ENCODE peak calls at places on chromosomes 16 and 17, in six cellular contexts. C is HCT116, L is GM23338, Q is PC-3, T is neural progenitor cell, V is hepatocyte. E is an unnamed sample.

GRCh38 chr16:5852151-5852550 is 754.6 kb upstream of the EEF2KMT start:
- DNase-seq in C (no peak), L (no peak), Q (no peak), T (no peak), V (no peak), E (no peak)

GRCh38 chr17:59506907-59507726 is 58.3 kb upstream of the DHX40 start:
- DNase-seq in C (no peak), L (no peak), Q (no peak), T (no peak), V (no peak), E (no peak)

GRCh38 chr17:34442387-34443111 is 79.5 kb upstream of the CCL1 start:
- DNase-seq in C (no peak), L (no peak), Q (no peak), T (no peak), V (no peak), E (no peak)

GRCh38 chr17:68776451-68776850 is 175.3 kb upstream of the FAM20A start:
- DNase-seq in C (no peak), L (no peak), Q (no peak), T (no peak), V (no peak), E (no peak)

GRCh38 chr17:81890447-81891302 is 711 bp downstream of the ALYREF start:
- DNase-seq in C (no peak), L (peak), Q (no peak), T (peak), V (peak), E (peak)

GRCh38 chr17:49687878-49688491 is 10.1 kb upstream of the SPOP start:
- DNase-seq in C (no peak), L (no peak), Q (peak), T (no peak), V (no peak), E (peak)

GRCh38 chr17:38685485-38685884 is 10.7 kb upstream of the EPOP start:
- DNase-seq in C (no peak), L (no peak), Q (no peak), T (no peak), V (no peak), E (no peak)

GRCh38 chr17:81328925-81329278 is 33.8 kb upstream of the SLC38A10 start:
- DNase-seq in C (no peak), L (no peak), Q (peak), T (no peak), V (no peak), E (no peak)

GRCh38 chr17:44768505-44769142 is 9.8 kb downstream of the ADAM11 start:
- DNase-seq in C (no peak), L (no peak), Q (no peak), T (no peak), V (no peak), E (no peak)

GRCh38 chr16:82682757-82683156 is 56.0 kb downstream of the CDH13 start:
- DNase-seq in C (no peak), L (no peak), Q (no peak), T (no peak), V (no peak), E (no peak)

GRCh38 chr17:74457146-74457819 is 9.2 kb upstream of the CD300A start:
- DNase-seq in C (peak), L (peak), Q (peak), T (peak), V (peak), E (peak)

DNA sequence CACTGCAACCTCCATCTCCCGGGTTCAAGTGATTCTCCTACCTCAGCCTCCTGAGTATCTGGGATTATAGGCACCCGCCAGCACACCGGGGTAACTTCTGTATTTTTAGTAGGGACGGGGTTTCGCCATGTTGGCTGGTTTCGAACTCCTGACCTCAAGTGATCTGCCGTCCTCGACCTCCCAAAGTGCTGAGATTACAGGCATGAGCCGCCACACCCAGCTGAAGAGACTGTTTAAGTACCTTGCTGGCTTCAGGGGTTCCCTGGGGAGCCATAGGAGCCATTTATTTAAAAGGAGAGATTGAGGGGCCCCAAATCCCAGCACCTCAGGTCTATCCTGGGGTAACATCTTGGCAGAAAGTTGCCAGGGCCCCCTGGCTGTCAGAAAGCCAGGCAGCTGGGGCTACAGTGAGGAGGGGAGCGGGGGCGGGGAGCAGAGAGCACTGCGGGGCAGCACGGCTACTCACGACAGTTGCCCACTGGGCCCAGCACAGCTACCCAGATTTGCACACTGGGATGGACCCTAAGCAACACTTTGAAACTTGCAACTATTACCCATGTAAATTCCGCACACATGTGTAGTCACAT is 1.6 kb downstream of the SNAI3 start:
- DNase-seq in C (no peak), L (no peak), Q (no peak), T (no peak), V (no peak), E (no peak)
- H3K4me2 ChIP-seq in C (peak), L (peak), Q (no peak), T (peak), V (peak), E (peak)

GRCh38 chr16:69285240-69285639 is 25.9 kb upstream of the VPS4A start:
- DNase-seq in C (no peak), L (no peak), Q (no peak), T (no peak), V (no peak), E (no peak)

GRCh38 chr16:69283851-69284250 is 27.3 kb upstream of the VPS4A start:
- DNase-seq in C (no peak), L (no peak), Q (no peak), T (no peak), V (no peak), E (no peak)

GRCh38 chr16:69286941-69287713 is 24.0 kb upstream of the VPS4A start:
- DNase-seq in C (peak), L (peak), Q (peak), T (peak), V (peak), E (peak)
- H3K27ac ChIP-seq in C (no peak), L (peak), Q (no peak), T (no peak), V (no peak), E (no peak)

GRCh38 chr16:30740364-30741251 is 7.6 kb upstream of the PHKG2 start:
- DNase-seq in C (peak), L (peak), Q (peak), T (no peak), V (peak), E (no peak)
- TF ChIP-seq EZH2phosphoT487 in C (no peak), L (no peak), Q (no peak), T (no peak), V (no peak), E (no peak)

DNA sequence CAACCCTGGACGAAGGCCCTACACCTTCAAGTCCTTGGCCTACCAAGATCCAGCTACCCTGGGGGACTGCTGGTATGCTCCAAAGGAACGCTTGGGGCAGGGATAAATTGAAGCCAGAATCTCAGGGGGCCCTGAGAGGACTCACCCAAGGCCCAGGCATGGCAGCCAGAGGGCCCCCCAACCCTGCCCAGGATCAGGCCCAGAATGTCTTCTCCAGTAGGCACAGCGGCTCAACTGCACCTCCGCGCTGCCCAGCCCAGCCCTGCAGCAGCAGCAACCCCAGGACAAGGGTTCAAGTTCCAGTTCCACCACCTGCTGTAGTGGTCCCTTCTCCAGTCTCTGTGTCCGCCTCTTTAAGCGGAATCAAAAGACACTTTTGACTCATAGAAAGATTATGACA is 2.2 kb downstream of the TFAP4 start:
- DNase-seq in C (no peak), L (no peak), Q (no peak), T (no peak), V (no peak), E (no peak)
- H3K4me2 ChIP-seq in C (peak), L (peak), Q (peak), T (peak), V (peak), E (peak)

DNA sequence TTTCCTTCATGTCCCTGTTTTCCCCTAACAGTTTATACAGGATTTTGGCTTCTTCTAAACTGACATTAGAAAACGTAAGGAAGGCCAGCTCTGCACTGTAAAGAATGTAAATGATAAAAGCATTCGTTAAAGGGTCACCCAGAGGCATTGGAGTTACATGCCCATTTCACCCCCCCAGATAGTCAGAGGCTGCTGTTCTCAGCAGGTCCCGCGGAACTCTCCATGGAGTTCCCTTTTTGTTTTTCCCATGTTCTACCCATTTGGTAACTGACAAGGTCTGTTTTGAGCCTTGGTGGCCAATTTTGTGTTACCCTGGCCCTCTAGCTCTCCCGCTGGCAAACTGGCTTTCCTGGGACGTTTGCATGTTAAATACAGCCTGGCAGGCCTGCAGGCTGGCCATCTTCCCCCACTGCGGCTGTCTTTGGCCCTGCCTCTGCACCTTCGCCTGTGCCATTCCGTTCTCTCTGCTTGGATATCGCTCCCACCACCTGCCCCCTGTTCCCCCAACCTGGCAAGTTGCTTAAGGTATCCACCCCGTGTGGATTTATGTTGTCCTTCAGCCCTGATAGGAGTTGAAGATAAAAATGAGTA is 49.7 kb downstream of the EPN2 start:
- DNase-seq in C (no peak), L (peak), Q (no peak), T (no peak), V (no peak), E (no peak)
- H3K27ac ChIP-seq in C (no peak), L (peak), Q (no peak), T (peak), V (no peak), E (no peak)

GRCh38 chr17:52025231-52025630 is 133.3 kb downstream of the CA10 start:
- DNase-seq in C (no peak), L (no peak), Q (no peak), T (no peak), V (no peak), E (no peak)

GRCh38 chr17:52027620-52028019 is 130.9 kb downstream of the CA10 start:
- DNase-seq in C (no peak), L (no peak), Q (peak), T (no peak), V (peak), E (no peak)

GRCh38 chr17:52026075-52026474 is 132.4 kb downstream of the CA10 start:
- DNase-seq in C (no peak), L (no peak), Q (no peak), T (no peak), V (no peak), E (no peak)

GRCh38 chr17:52027081-52027480 is 131.4 kb downstream of the CA10 start:
- DNase-seq in C (no peak), L (peak), Q (peak), T (no peak), V (peak), E (no peak)

GRCh38 chr17:52024296-52024870 is 134.1 kb downstream of the CA10 start:
- DNase-seq in C (no peak), L (no peak), Q (no peak), T (no peak), V (no peak), E (no peak)
- TF ChIP-seq EZH2phosphoT487 in C (no peak), L (no peak), Q (no peak), T (no peak), V (no peak), E (no peak)

GRCh38 chr16:78271981-78272380 is 172.5 kb downstream of the WWOX start:
- DNase-seq in C (no peak), L (no peak), Q (no peak), T (no peak), V (no peak), E (no peak)
- H3K4me2 ChIP-seq in C (no peak), L (no peak), Q (no peak), T (no peak), V (no peak), E (no peak)

E was measured in OCI-LY7.